ENCODE peak calls at places on chromosomes 1 and 21, in six cellular contexts. D is amniotic stem cell, E is EH, G is NCI-H774, H is MCF 10A, C is NCI-H2029 treated with DMSO at 0.1 percent for 48 hours. S is an unnamed sample.

GRCh38 chr21:36709030-36709867 is 10.3 kb downstream of the SIM2 start:
- DNase-seq in D (no peak), E (no peak), G (no peak), H (no peak), C (no peak), S (no peak)

GRCh38 chr1:98086796-98087195 is 166.0 kb upstream of the DPYD start:
- DNase-seq in D (peak), E (peak), G (no peak), H (peak), C (no peak), S (peak)

GRCh38 chr1:12761781-12762180 is 11.8 kb upstream of the PRAMEF12 start:
- DNase-seq in D (no peak), E (no peak), G (no peak), H (no peak), C (no peak), S (no peak)

GRCh38 chr1:75672528-75673393 is 51.7 kb upstream of the ACADM start:
- DNase-seq in D (peak), E (peak), G (no peak), H (peak), C (no peak), S (peak)

GRCh38 chr1:32014199-32014936 is 700 bp downstream of the KHDRBS1 start:
- DNase-seq in D (no peak), E (peak), G (no peak), H (peak), C (peak), S (peak)

GRCh38 chr1:2257245-2257627 is 29.1 kb downstream of the SKI start:
- DNase-seq in D (no peak), E (no peak), G (no peak), H (no peak), C (no peak), S (peak)

GRCh38 chr21:14057313-14057712 is 153.4 kb downstream of the LIPI start:
- DNase-seq in D (no peak), E (no peak), G (no peak), H (no peak), C (no peak), S (no peak)

GRCh38 chr1:236151739-236152424 is 9.5 kb downstream of the GPR137B start:
- DNase-seq in D (no peak), E (no peak), G (no peak), H (no peak), C (no peak), S (no peak)

S was measured in AG10803.